ENCODE peak calls at places on chromosome X, in eight cellular contexts. A is astrocyte of the spinal cord; C is C1 segment of cervical spinal cord; J is activated CD4-positive, CD25-positive, alpha-beta regulatory T cell treated with anti-CD3 and anti-CD28 coated beads, Interleukin-2, amount 50 U/mL, for 16 hours; P is small intestine; H is nucleus accumbens; M is CD8-positive, alpha-beta memory T cell; Y is head of caudate nucleus. E is an unnamed sample.

GRCh38 chrX:30312858-30313257 is 3.7 kb upstream of the NR0B1 start:
- DNase-seq in A (no peak), C (no peak), J (no peak), P (no peak), H (no peak), M (no peak), Y (no peak), E (no peak)

GRCh38 chrX:38055170-38055847 is 49.0 kb downstream of the SYTL5 start:
- DNase-seq in A (peak; percentile 62), C (no peak), J (no peak), P (no peak), H (no peak), M (no peak), Y (no peak), E (no peak)

GRCh38 chrX:17736478-17736855 is 826 bp upstream of the SCML1 start:
- DNase-seq in A (no peak), C (no peak), J (no peak), P (no peak), H (no peak), M (no peak), Y (no peak), E (no peak)

GRCh38 chrX:24241822-24242648 is 71.8 kb downstream of the SUPT20HL2 start:
- DNase-seq in A (peak; percentile 48), C (no peak), J (no peak), P (peak; percentile 17), H (no peak), M (peak; percentile 0), Y (peak; percentile 43), E (no peak)

GRCh38 chrX:2967998-2968909 is 38.1 kb upstream of the ARSH start:
- DNase-seq in A (peak; percentile 79), C (peak; percentile 2), J (no peak), P (no peak), H (peak; percentile 2), M (no peak), Y (peak; percentile 66), E (peak; percentile 31)

GRCh38 chrX:9662148-9662547 is 103.5 kb downstream of the GPR143 start:
- DNase-seq in A (peak; percentile 53), C (no peak), J (no peak), P (no peak), H (no peak), M (no peak), Y (no peak), E (no peak)

GRCh38 chrX:40773188-40773587 is 37.8 kb upstream of the MED14 start:
- DNase-seq in A (no peak), C (no peak), J (no peak), P (no peak), H (no peak), M (no peak), Y (no peak), E (no peak)

GRCh38 chrX:150848914-150849365 is 49.5 kb downstream of the CD99L2 start:
- DNase-seq in A (peak; percentile 49), C (no peak), J (no peak), P (no peak), H (no peak), M (no peak), Y (no peak), E (no peak)

GRCh38 chrX:119990409-119990994 is 47.0 kb upstream of the NKAP start:
- DNase-seq in A (no peak), C (no peak), J (no peak), P (no peak), H (no peak), M (no peak), Y (no peak), E (peak; percentile 20)

GRCh38 chrX:71627588-71628404 is 9.5 kb upstream of the CXCR3 start:
- DNase-seq in A (no peak), C (no peak), J (no peak), P (peak; percentile 59), H (no peak), M (no peak), Y (no peak), E (no peak)

GRCh38 chrX:110167952-110168451 is 149.9 kb downstream of the AMMECR1 start:
- DNase-seq in A (no peak), C (no peak), J (peak; percentile 37), P (peak; percentile 3), H (no peak), M (peak; percentile 35), Y (peak; percentile 67), E (peak; percentile 49)

GRCh38 chrX:6954836-6955235 is 192.7 kb upstream of the STS start:
- DNase-seq in A (no peak), C (no peak), J (no peak), P (no peak), H (no peak), M (no peak), Y (no peak), E (no peak)

GRCh38 chrX:68997911-68998310 is 167.3 kb downstream of the PJA1 start:
- DNase-seq in A (peak; percentile 73), C (no peak), J (no peak), P (no peak), H (no peak), M (no peak), Y (peak; percentile 44), E (no peak)

GRCh38 chrX:136185409-136186022 is 38.2 kb downstream of the FHL1 start:
- DNase-seq in A (no peak), C (no peak), J (no peak), P (no peak), H (no peak), M (no peak), Y (no peak), E (no peak)

GRCh38 chrX:34382416-34382815 is 250.3 kb upstream of the FAM47A start:
- DNase-seq in A (peak; percentile 69), C (no peak), J (no peak), P (no peak), H (no peak), M (no peak), Y (no peak), E (no peak)

GRCh38 chrX:134753185-134754008 is 95.1 kb upstream of the PLAC1 start:
- DNase-seq in A (peak; percentile 50), C (no peak), J (no peak), P (no peak), H (no peak), M (no peak), Y (no peak), E (no peak)

GRCh38 chrX:39969099-39969825 is 128.5 kb downstream of the BCOR start:
- DNase-seq in A (no peak), C (no peak), J (no peak), P (no peak), H (no peak), M (no peak), Y (no peak), E (peak; percentile 31)

GRCh38 chrX:72020204-72020603 is 109.6 kb downstream of the NHSL2 start:
- DNase-seq in A (no peak), C (no peak), J (no peak), P (no peak), H (no peak), M (no peak), Y (no peak), E (no peak)

GRCh38 chrX:20274121-20274520 is 7.4 kb upstream of the RPS6KA3 start:
- DNase-seq in A (no peak), C (no peak), J (no peak), P (no peak), H (no peak), M (no peak), Y (no peak), E (no peak)

GRCh38 chrX:20507901-20508620 is 241.4 kb upstream of the RPS6KA3 start:
- DNase-seq in A (no peak), C (no peak), J (no peak), P (peak; percentile 28), H (no peak), M (no peak), Y (no peak), E (no peak)

GRCh38 chrX:69232945-69233344 is 67.7 kb upstream of the PJA1 start:
- DNase-seq in A (no peak), C (no peak), J (no peak), P (peak; percentile 2), H (no peak), M (no peak), Y (no peak), E (no peak)

GRCh38 chrX:73525928-73526690 is 36.9 kb upstream of the CHIC1 start:
- DNase-seq in A (no peak), C (no peak), J (no peak), P (no peak), H (no peak), M (no peak), Y (no peak), E (no peak)

GRCh38 chrX:98654565-98654964 is 1755.5 kb downstream of the PCDH19 start:
- DNase-seq in A (no peak), C (no peak), J (no peak), P (no peak), H (no peak), M (no peak), Y (no peak), E (no peak)

GRCh38 chrX:154717824-154718223 is 33.1 kb downstream of the GAB3 start:
- DNase-seq in A (peak; percentile 71), C (no peak), J (no peak), P (peak; percentile 18), H (no peak), M (peak; percentile 31), Y (no peak), E (peak; percentile 17)

GRCh38 chrX:120653000-120653399 is 23.1 kb upstream of the C1GALT1C1 start:
- DNase-seq in A (no peak), C (no peak), J (no peak), P (peak; percentile 12), H (no peak), M (no peak), Y (no peak), E (no peak)

GRCh38 chrX:69150294-69150960 is 14.8 kb downstream of the PJA1 start:
- DNase-seq in A (no peak), C (no peak), J (no peak), P (no peak), H (no peak), M (no peak), Y (no peak), E (no peak)

GRCh38 chrX:103540145-103540544 is 20.9 kb upstream of the RAB40A start:
- DNase-seq in A (peak; percentile 39), C (no peak), J (no peak), P (no peak), H (no peak), M (no peak), Y (no peak), E (no peak)

GRCh38 chrX:154063234-154063633 is 34.3 kb downstream of the MECP2 start:
- DNase-seq in A (no peak), C (no peak), J (no peak), P (no peak), H (no peak), M (no peak), Y (no peak), E (no peak)

GRCh38 chrX:6015423-6015822 is 213.2 kb downstream of the NLGN4X start:
- DNase-seq in A (no peak), C (no peak), J (no peak), P (no peak), H (no peak), M (no peak), Y (no peak), E (no peak)

GRCh38 chrX:122113376-122113775 is 1066.0 kb downstream of the GLUD2 start:
- DNase-seq in A (no peak), C (no peak), J (no peak), P (no peak), H (no peak), M (no peak), Y (no peak), E (no peak)